ENCODE peak calls at places on chromosomes 3 and 15, in ten cellular contexts. One of them, this sample, is unnamed.

GRCh38 chr3:110066201-110066600 is 728.9 kb upstream of the DPPA4 start:
- DNase-seq in WTC11: no peak
- DNase-seq in H9: no peak
- DNase-seq in left ventricle myocardium inferior: no peak
- DNase-seq in foreskin fibroblast: no peak
- DNase-seq in fibroblast of lung: no peak
- DNase-seq in neural crest cell: no peak
- DNase-seq in B cell: no peak
- DNase-seq in body of pancreas: no peak
- DNase-seq in cardiac muscle cell: no peak
- DNase-seq in this sample: no peak

GRCh38 chr3:73086071-73086494 is 24.6 kb downstream of the EBLN2 start:
- DNase-seq in WTC11: peak; percentile 55
- DNase-seq in H9: no peak
- DNase-seq in left ventricle myocardium inferior: no peak
- DNase-seq in foreskin fibroblast: peak; percentile 33
- DNase-seq in fibroblast of lung: no peak
- DNase-seq in neural crest cell: peak; percentile 58
- DNase-seq in B cell: peak; percentile 58
- DNase-seq in body of pancreas: peak; percentile 45
- DNase-seq in cardiac muscle cell: peak; percentile 59
- DNase-seq in this sample: peak; percentile 15

GRCh38 chr3:128804817-128805166 is 74.6 kb upstream of the ACAD9 start:
- DNase-seq in WTC11: no peak
- DNase-seq in H9: no peak
- DNase-seq in left ventricle myocardium inferior: no peak
- DNase-seq in foreskin fibroblast: no peak
- DNase-seq in fibroblast of lung: no peak
- DNase-seq in neural crest cell: no peak
- DNase-seq in B cell: no peak
- DNase-seq in body of pancreas: no peak
- DNase-seq in cardiac muscle cell: no peak
- DNase-seq in this sample: no peak

GRCh38 chr3:52221563-52222318 is 3.7 kb downstream of the TLR9 start:
- DNase-seq in WTC11: no peak
- DNase-seq in H9: peak; percentile 24
- DNase-seq in left ventricle myocardium inferior: no peak
- DNase-seq in foreskin fibroblast: no peak
- DNase-seq in fibroblast of lung: no peak
- DNase-seq in neural crest cell: no peak
- DNase-seq in B cell: no peak
- DNase-seq in body of pancreas: peak; percentile 28
- DNase-seq in cardiac muscle cell: no peak
- DNase-seq in this sample: no peak

GRCh38 chr15:68354923-68355322 is 77.0 kb downstream of the ITGA11 start:
- DNase-seq in WTC11: no peak
- DNase-seq in H9: no peak
- DNase-seq in left ventricle myocardium inferior: no peak
- DNase-seq in foreskin fibroblast: peak; percentile 79
- DNase-seq in fibroblast of lung: peak; percentile 99
- DNase-seq in neural crest cell: no peak
- DNase-seq in B cell: no peak
- DNase-seq in body of pancreas: no peak
- DNase-seq in cardiac muscle cell: peak; percentile 71
- DNase-seq in this sample: peak; percentile 79

GRCh38 chr3:148757238-148757930 is 59.7 kb downstream of the AGTR1 start:
- DNase-seq in WTC11: no peak
- DNase-seq in H9: no peak
- DNase-seq in left ventricle myocardium inferior: no peak
- DNase-seq in foreskin fibroblast: peak; percentile 66
- DNase-seq in fibroblast of lung: peak; percentile 82
- DNase-seq in neural crest cell: no peak
- DNase-seq in B cell: no peak
- DNase-seq in body of pancreas: no peak
- DNase-seq in cardiac muscle cell: peak; percentile 73
- DNase-seq in this sample: peak; percentile 11

GRCh38 chr3:128559486-128560225 is 66.7 kb upstream of the GATA2 start:
- DNase-seq in WTC11: no peak
- DNase-seq in H9: no peak
- DNase-seq in left ventricle myocardium inferior: no peak
- DNase-seq in foreskin fibroblast: no peak
- DNase-seq in fibroblast of lung: no peak
- DNase-seq in neural crest cell: no peak
- DNase-seq in B cell: no peak
- DNase-seq in body of pancreas: no peak
- DNase-seq in cardiac muscle cell: no peak
- DNase-seq in this sample: no peak

GRCh38 chr3:19489936-19490335 is 341.6 kb downstream of the KCNH8 start:
- DNase-seq in WTC11: no peak
- DNase-seq in H9: no peak
- DNase-seq in left ventricle myocardium inferior: no peak
- DNase-seq in foreskin fibroblast: no peak
- DNase-seq in fibroblast of lung: no peak
- DNase-seq in neural crest cell: no peak
- DNase-seq in B cell: no peak
- DNase-seq in body of pancreas: no peak
- DNase-seq in cardiac muscle cell: no peak
- DNase-seq in this sample: no peak

GRCh38 chr15:40992241-40992741 is 39.0 kb downstream of the CHAC1 start:
- DNase-seq in WTC11: no peak
- DNase-seq in H9: no peak
- DNase-seq in left ventricle myocardium inferior: no peak
- DNase-seq in foreskin fibroblast: no peak
- DNase-seq in fibroblast of lung: peak; percentile 36
- DNase-seq in neural crest cell: no peak
- DNase-seq in B cell: no peak
- DNase-seq in body of pancreas: no peak
- DNase-seq in cardiac muscle cell: no peak
- DNase-seq in this sample: peak; percentile 47

GRCh38 chr3:69182588-69183299 is 60.3 kb upstream of the LMOD3 start:
- DNase-seq in WTC11: no peak
- DNase-seq in H9: no peak
- DNase-seq in left ventricle myocardium inferior: no peak
- DNase-seq in foreskin fibroblast: peak; percentile 56
- DNase-seq in fibroblast of lung: peak; percentile 90
- DNase-seq in neural crest cell: no peak
- DNase-seq in B cell: no peak
- DNase-seq in body of pancreas: no peak
- DNase-seq in cardiac muscle cell: peak; percentile 87
- DNase-seq in this sample: peak; percentile 72

GRCh38 chr3:145370870-145371269 is 790.1 kb downstream of the PLOD2 start:
- DNase-seq in WTC11: no peak
- DNase-seq in H9: no peak
- DNase-seq in left ventricle myocardium inferior: no peak
- DNase-seq in foreskin fibroblast: no peak
- DNase-seq in fibroblast of lung: no peak
- DNase-seq in neural crest cell: no peak
- DNase-seq in B cell: no peak
- DNase-seq in body of pancreas: no peak
- DNase-seq in cardiac muscle cell: no peak
- DNase-seq in this sample: no peak

GRCh38 chr15:48370460-48370859 is 39.2 kb downstream of the DUT start:
- DNase-seq in WTC11: no peak
- DNase-seq in H9: no peak
- DNase-seq in left ventricle myocardium inferior: no peak
- DNase-seq in foreskin fibroblast: peak; percentile 78
- DNase-seq in fibroblast of lung: peak; percentile 94
- DNase-seq in neural crest cell: no peak
- DNase-seq in B cell: no peak
- DNase-seq in body of pancreas: no peak
- DNase-seq in cardiac muscle cell: peak; percentile 52
- DNase-seq in this sample: peak; percentile 82

GRCh38 chr15:90711418-90711824 is 5.7 kb upstream of the BLM start:
- DNase-seq in WTC11: no peak
- DNase-seq in H9: no peak
- DNase-seq in left ventricle myocardium inferior: no peak
- DNase-seq in foreskin fibroblast: no peak
- DNase-seq in fibroblast of lung: no peak
- DNase-seq in neural crest cell: no peak
- DNase-seq in B cell: no peak
- DNase-seq in body of pancreas: no peak
- DNase-seq in cardiac muscle cell: no peak
- DNase-seq in this sample: no peak

GRCh38 chr3:138469869-138470268 is 35.5 kb downstream of the ESYT3 start:
- DNase-seq in WTC11: no peak
- DNase-seq in H9: no peak
- DNase-seq in left ventricle myocardium inferior: no peak
- DNase-seq in foreskin fibroblast: no peak
- DNase-seq in fibroblast of lung: no peak
- DNase-seq in neural crest cell: no peak
- DNase-seq in B cell: no peak
- DNase-seq in body of pancreas: no peak
- DNase-seq in cardiac muscle cell: no peak
- DNase-seq in this sample: no peak

GRCh38 chr3:158912188-158912587 is 110.3 kb downstream of the MFSD1 start:
- DNase-seq in WTC11: no peak
- DNase-seq in H9: peak; percentile 32
- DNase-seq in left ventricle myocardium inferior: no peak
- DNase-seq in foreskin fibroblast: no peak
- DNase-seq in fibroblast of lung: no peak
- DNase-seq in neural crest cell: no peak
- DNase-seq in B cell: no peak
- DNase-seq in body of pancreas: no peak
- DNase-seq in cardiac muscle cell: no peak
- DNase-seq in this sample: no peak
- TF ChIP-seq CTCF in WTC11: no peak
- TF ChIP-seq CTCF in H9: peak; percentile 66
- TF ChIP-seq CTCF in left ventricle myocardium inferior: no peak
- TF ChIP-seq CTCF in foreskin fibroblast: no peak
- TF ChIP-seq CTCF in fibroblast of lung: no peak
- TF ChIP-seq CTCF in neural crest cell: peak; percentile 14
- TF ChIP-seq CTCF in B cell: no peak
- TF ChIP-seq CTCF in body of pancreas: no peak
- TF ChIP-seq CTCF in cardiac muscle cell: no peak
- TF ChIP-seq CTCF in this sample: peak; percentile 59

GRCh38 chr3:78140866-78141658 is 1101.2 kb downstream of the ROBO2 start:
- DNase-seq in WTC11: no peak
- DNase-seq in H9: no peak
- DNase-seq in left ventricle myocardium inferior: no peak
- DNase-seq in foreskin fibroblast: peak; percentile 29
- DNase-seq in fibroblast of lung: peak; percentile 89
- DNase-seq in neural crest cell: no peak
- DNase-seq in B cell: no peak
- DNase-seq in body of pancreas: no peak
- DNase-seq in cardiac muscle cell: peak; percentile 54
- DNase-seq in this sample: peak; percentile 40

GRCh38 chr3:78139166-78139565 is 1099.3 kb downstream of the ROBO2 start:
- DNase-seq in WTC11: no peak
- DNase-seq in H9: no peak
- DNase-seq in left ventricle myocardium inferior: no peak
- DNase-seq in foreskin fibroblast: peak; percentile 36
- DNase-seq in fibroblast of lung: peak; percentile 86
- DNase-seq in neural crest cell: no peak
- DNase-seq in B cell: no peak
- DNase-seq in body of pancreas: no peak
- DNase-seq in cardiac muscle cell: peak; percentile 65
- DNase-seq in this sample: peak; percentile 41

GRCh38 chr3:78134496-78134895 is 1094.6 kb downstream of the ROBO2 start:
- DNase-seq in WTC11: no peak
- DNase-seq in H9: no peak
- DNase-seq in left ventricle myocardium inferior: no peak
- DNase-seq in foreskin fibroblast: no peak
- DNase-seq in fibroblast of lung: no peak
- DNase-seq in neural crest cell: no peak
- DNase-seq in B cell: no peak
- DNase-seq in body of pancreas: no peak
- DNase-seq in cardiac muscle cell: no peak
- DNase-seq in this sample: no peak

GRCh38 chr3:78143000-78143399 is 1103.1 kb downstream of the ROBO2 start:
- DNase-seq in WTC11: no peak
- DNase-seq in H9: no peak
- DNase-seq in left ventricle myocardium inferior: no peak
- DNase-seq in foreskin fibroblast: no peak
- DNase-seq in fibroblast of lung: peak; percentile 22
- DNase-seq in neural crest cell: no peak
- DNase-seq in B cell: no peak
- DNase-seq in body of pancreas: no peak
- DNase-seq in cardiac muscle cell: no peak
- DNase-seq in this sample: no peak

GRCh38 chr3:78140274-78140673 is 1100.4 kb downstream of the ROBO2 start:
- DNase-seq in WTC11: no peak
- DNase-seq in H9: no peak
- DNase-seq in left ventricle myocardium inferior: no peak
- DNase-seq in foreskin fibroblast: no peak
- DNase-seq in fibroblast of lung: peak; percentile 15
- DNase-seq in neural crest cell: no peak
- DNase-seq in B cell: no peak
- DNase-seq in body of pancreas: no peak
- DNase-seq in cardiac muscle cell: no peak
- DNase-seq in this sample: no peak
- TF ChIP-seq CTCF in WTC11: no peak
- TF ChIP-seq CTCF in H9: no peak
- TF ChIP-seq CTCF in left ventricle myocardium inferior: no peak
- TF ChIP-seq CTCF in foreskin fibroblast: no peak
- TF ChIP-seq CTCF in fibroblast of lung: no peak
- TF ChIP-seq CTCF in neural crest cell: no peak
- TF ChIP-seq CTCF in B cell: no peak
- TF ChIP-seq CTCF in body of pancreas: no peak
- TF ChIP-seq CTCF in cardiac muscle cell: no peak
- TF ChIP-seq CTCF in this sample: no peak

GRCh38 chr3:105466072-105466471 is 99.4 kb downstream of the ALCAM start:
- DNase-seq in WTC11: no peak
- DNase-seq in H9: no peak
- DNase-seq in left ventricle myocardium inferior: no peak
- DNase-seq in foreskin fibroblast: no peak
- DNase-seq in fibroblast of lung: no peak
- DNase-seq in neural crest cell: no peak
- DNase-seq in B cell: no peak
- DNase-seq in body of pancreas: no peak
- DNase-seq in cardiac muscle cell: no peak
- DNase-seq in this sample: no peak
- TF ChIP-seq CTCF in WTC11: no peak
- TF ChIP-seq CTCF in H9: no peak
- TF ChIP-seq CTCF in left ventricle myocardium inferior: no peak
- TF ChIP-seq CTCF in foreskin fibroblast: no peak
- TF ChIP-seq CTCF in fibroblast of lung: no peak
- TF ChIP-seq CTCF in neural crest cell: no peak
- TF ChIP-seq CTCF in B cell: no peak
- TF ChIP-seq CTCF in body of pancreas: no peak
- TF ChIP-seq CTCF in cardiac muscle cell: no peak
- TF ChIP-seq CTCF in this sample: no peak

GRCh38 chr15:93168913-93169312 is 79.9 kb upstream of the RGMA start:
- DNase-seq in WTC11: no peak
- DNase-seq in H9: no peak
- DNase-seq in left ventricle myocardium inferior: no peak
- DNase-seq in foreskin fibroblast: no peak
- DNase-seq in fibroblast of lung: peak; percentile 52
- DNase-seq in neural crest cell: no peak
- DNase-seq in B cell: no peak
- DNase-seq in body of pancreas: no peak
- DNase-seq in cardiac muscle cell: peak; percentile 5
- DNase-seq in this sample: no peak
- TF ChIP-seq CTCF in WTC11: no peak
- TF ChIP-seq CTCF in H9: no peak
- TF ChIP-seq CTCF in left ventricle myocardium inferior: no peak
- TF ChIP-seq CTCF in foreskin fibroblast: no peak
- TF ChIP-seq CTCF in fibroblast of lung: no peak
- TF ChIP-seq CTCF in neural crest cell: no peak
- TF ChIP-seq CTCF in B cell: no peak
- TF ChIP-seq CTCF in body of pancreas: no peak
- TF ChIP-seq CTCF in cardiac muscle cell: no peak
- TF ChIP-seq CTCF in this sample: no peak

GRCh38 chr3:13507791-13508339 is 27.8 kb downstream of the HDAC11 start:
- DNase-seq in WTC11: no peak
- DNase-seq in H9: no peak
- DNase-seq in left ventricle myocardium inferior: peak; percentile 19
- DNase-seq in foreskin fibroblast: no peak
- DNase-seq in fibroblast of lung: peak; percentile 26
- DNase-seq in neural crest cell: no peak
- DNase-seq in B cell: no peak
- DNase-seq in body of pancreas: no peak
- DNase-seq in cardiac muscle cell: no peak
- DNase-seq in this sample: peak; percentile 47
- TF ChIP-seq CTCF in WTC11: no peak
- TF ChIP-seq CTCF in H9: no peak
- TF ChIP-seq CTCF in left ventricle myocardium inferior: no peak
- TF ChIP-seq CTCF in foreskin fibroblast: no peak
- TF ChIP-seq CTCF in fibroblast of lung: no peak
- TF ChIP-seq CTCF in neural crest cell: no peak
- TF ChIP-seq CTCF in B cell: no peak
- TF ChIP-seq CTCF in body of pancreas: no peak
- TF ChIP-seq CTCF in cardiac muscle cell: no peak
- TF ChIP-seq CTCF in this sample: no peak